ENCODE peak calls at places on chromosomes 1 and 21, in six cellular contexts. R is nucleus accumbens; I is stimulated activated CD8-positive, alpha-beta memory T cell treated with anti-CD3 and anti-CD28 coated beads, Interleukin-2, amount 100 ng/mL, for 1 hour; Q is activated CD8-positive, alpha-beta memory T cell treated with anti-CD3 and anti-CD28 coated beads, Interleukin-2, amount 50 U/mL, for 4 hours; A is T-helper 17 cell; F is left colon. T is an unnamed sample.

GRCh38 chr1:16972210-16972916 is 8.1 kb downstream of the MFAP2 start:
- DNase-seq in R (no peak), I (no peak), Q (no peak), A (no peak), F (no peak), T (no peak)

GRCh38 chr1:184941735-184942134 is 32.6 kb downstream of the NIBAN1 start:
- DNase-seq in R (no peak), I (no peak), Q (no peak), A (no peak), F (no peak), T (no peak)

GRCh38 chr1:62875676-62876075 is 91.7 kb downstream of the ATG4C start:
- DNase-seq in R (no peak), I (no peak), Q (no peak), A (no peak), F (no peak), T (no peak)

GRCh38 chr1:209542585-209542984 is 40.9 kb upstream of the CAMK1G start:
- DNase-seq in R (no peak), I (no peak), Q (no peak), A (no peak), F (no peak), T (no peak)

GRCh38 chr1:12386130-12386529 is 156.3 kb downstream of the VPS13D start:
- DNase-seq in R (no peak), I (no peak), Q (no peak), A (no peak), F (no peak), T (no peak)

GRCh38 chr1:168217664-168218063 is 8.1 kb upstream of the SFT2D2 start:
- DNase-seq in R (no peak), I (no peak), Q (no peak), A (no peak), F (no peak), T (no peak)

GRCh38 chr1:209434066-209434465 is 149.4 kb upstream of the CAMK1G start:
- DNase-seq in R (no peak), I (no peak), Q (no peak), A (no peak), F (no peak), T (no peak)

GRCh38 chr1:245398180-245398579 is 243.4 kb downstream of the KIF26B start:
- DNase-seq in R (no peak), I (no peak), Q (no peak), A (no peak), F (no peak), T (no peak)

GRCh38 chr1:78437941-78438340 is 52.8 kb upstream of the PTGFR start:
- DNase-seq in R (no peak), I (no peak), Q (no peak), A (no peak), F (no peak), T (no peak)

GRCh38 chr1:28582248-28582615 is 9.8 kb upstream of the RAB42 start:
- DNase-seq in R (no peak), I (no peak), Q (no peak), A (no peak), F (no peak), T (no peak)

GRCh38 chr1:17994046-17994445 is 113.6 kb upstream of the IGSF21 start:
- DNase-seq in R (no peak), I (no peak), Q (no peak), A (no peak), F (no peak), T (no peak)

GRCh38 chr1:2251786-2252185 is 23.7 kb downstream of the SKI start:
- DNase-seq in R (no peak), I (no peak), Q (no peak), A (no peak), F (no peak), T (no peak)

GRCh38 chr1:161200992-161201827 is 957 bp upstream of the NDUFS2 start:
- DNase-seq in R (no peak), I (no peak), Q (no peak), A (no peak), F (peak), T (no peak)

GRCh38 chr1:1068374-1069060 is 5.6 kb downstream of the RNF223 start:
- DNase-seq in R (no peak), I (no peak), Q (peak), A (peak), F (peak), T (no peak)

GRCh38 chr21:46416551-46416950 is 42.1 kb upstream of the DIP2A start:
- DNase-seq in R (no peak), I (no peak), Q (no peak), A (no peak), F (no peak), T (no peak)

GRCh38 chr1:109270623-109271317 is 12.2 kb downstream of the PSRC1 start:
- DNase-seq in R (no peak), I (no peak), Q (no peak), A (no peak), F (peak), T (no peak)

GRCh38 chr1:62250126-62250726 is 55.6 kb downstream of the L1TD1 start:
- DNase-seq in R (no peak), I (no peak), Q (no peak), A (no peak), F (no peak), T (no peak)

GRCh38 chr1:46621930-46622329 is 5.3 kb upstream of the MOB3C start:
- DNase-seq in R (no peak), I (no peak), Q (no peak), A (no peak), F (no peak), T (no peak)

GRCh38 chr1:110390096-110390495 is 730 bp downstream of the SLC16A4 start:
- DNase-seq in R (no peak), I (no peak), Q (no peak), A (no peak), F (peak), T (no peak)

GRCh38 chr1:241228339-241228738 is 128.7 kb downstream of the RGS7 start:
- DNase-seq in R (no peak), I (no peak), Q (no peak), A (no peak), F (no peak), T (no peak)

GRCh38 chr1:116314305-116314919 is 58.6 kb upstream of the ATP1A1 start:
- DNase-seq in R (no peak), I (no peak), Q (no peak), A (no peak), F (no peak), T (no peak)

GRCh38 chr1:220219865-220220698 is 52.2 kb downstream of the RAB3GAP2 start:
- DNase-seq in R (no peak), I (no peak), Q (no peak), A (no peak), F (no peak), T (no peak)

GRCh38 chr21:38471766-38472165 is 26.5 kb downstream of the ERG start:
- DNase-seq in R (no peak), I (no peak), Q (no peak), A (no peak), F (no peak), T (no peak)

GRCh38 chr21:41481191-41481590 is 26.8 kb downstream of the TMPRSS2 start:
- DNase-seq in R (no peak), I (no peak), Q (no peak), A (no peak), F (no peak), T (no peak)

GRCh38 chr1:228259951-228260350 is 52.1 kb downstream of the OBSCN start:
- DNase-seq in R (no peak), I (no peak), Q (no peak), A (no peak), F (no peak), T (no peak)

GRCh38 chr1:227893696-227894305 is 53.9 kb downstream of the WNT9A start:
- DNase-seq in R (no peak), I (no peak), Q (peak), A (peak), F (no peak), T (no peak)

GRCh38 chr1:16366722-16367257 is at the start of gene SZRD1:
- DNase-seq in R (peak), I (peak), Q (peak), A (peak), F (peak), T (peak)

GRCh38 chr1:244211559-244211944 is 160.5 kb downstream of the ZBTB18 start:
- DNase-seq in R (no peak), I (no peak), Q (no peak), A (no peak), F (no peak), T (no peak)

GRCh38 chr1:226166341-226166740 is 20.2 kb downstream of the ACBD3 start:
- DNase-seq in R (no peak), I (no peak), Q (no peak), A (no peak), F (no peak), T (no peak)

GRCh38 chr1:112513112-112513870 is 4.5 kb downstream of the WNT2B start:
- DNase-seq in R (no peak), I (no peak), Q (no peak), A (no peak), F (no peak), T (no peak)

GRCh38 chr21:35963920-35964451 is 96.3 kb downstream of the SETD4 start:
- DNase-seq in R (no peak), I (no peak), Q (no peak), A (no peak), F (no peak), T (no peak)

GRCh38 chr1:56967900-56968832 is 2.4 kb upstream of the C8B start:
- DNase-seq in R (no peak), I (no peak), Q (no peak), A (no peak), F (no peak), T (no peak)

GRCh38 chr1:221708076-221708571 is 33.8 kb downstream of the DUSP10 start:
- DNase-seq in R (no peak), I (peak), Q (no peak), A (peak), F (no peak), T (no peak)

GRCh38 chr1:18466676-18467075 is 14.1 kb upstream of the KLHDC7A start:
- DNase-seq in R (no peak), I (no peak), Q (no peak), A (no peak), F (no peak), T (no peak)

GRCh38 chr1:6157132-6157527 is 23.0 kb downstream of the CHD5 start:
- DNase-seq in R (no peak), I (no peak), Q (no peak), A (no peak), F (no peak), T (no peak)

GRCh38 chr1:236176337-236177336 is 34.3 kb downstream of the GPR137B start:
- DNase-seq in R (no peak), I (no peak), Q (no peak), A (no peak), F (no peak), T (no peak)